ENCODE peak calls at places on chromosomes 11 and 22, in eight cellular contexts. One of them, this sample, is unnamed.

GRCh38 chr11:116175707-116176106 is 597.1 kb downstream of the BUD13 start:
- DNase-seq in adrenal gland: peak
- DNase-seq in astrocyte: no peak
- DNase-seq in A549: no peak
- DNase-seq in AG04450: no peak
- DNase-seq in neural progenitor cell: no peak
- DNase-seq in fibroblast of lung: no peak
- DNase-seq in endothelial cell of umbilical vein: no peak
- DNase-seq in this sample: no peak

GRCh38 chr22:46286006-46286405 is 10.7 kb upstream of the GTSE1 start:
- DNase-seq in A549: no peak
- DNase-seq in fibroblast of lung: no peak
- DNase-seq in endothelial cell of umbilical vein: no peak
- DNase-seq in neural progenitor cell: no peak
- DNase-seq in astrocyte: no peak
- DNase-seq in AG04450: no peak
- DNase-seq in adrenal gland: no peak
- DNase-seq in this sample: no peak

GRCh38 chr11:6735306-6735705 is 36.5 kb downstream of the OR2AG2 start:
- DNase-seq in endothelial cell of umbilical vein: peak
- DNase-seq in astrocyte: peak
- DNase-seq in neural progenitor cell: no peak
- DNase-seq in A549: no peak
- DNase-seq in adrenal gland: no peak
- DNase-seq in AG04450: no peak
- DNase-seq in fibroblast of lung: peak
- DNase-seq in this sample: no peak

GRCh38 chr11:91136631-91137030 is 913.8 kb upstream of the CHORDC1 start:
- DNase-seq in endothelial cell of umbilical vein: no peak
- DNase-seq in AG04450: no peak
- DNase-seq in neural progenitor cell: no peak
- DNase-seq in adrenal gland: no peak
- DNase-seq in astrocyte: no peak
- DNase-seq in fibroblast of lung: no peak
- DNase-seq in A549: no peak
- DNase-seq in this sample: no peak

GRCh38 chr11:67058506-67058905 is 1.9 kb downstream of the RHOD start:
- DNase-seq in adrenal gland: no peak
- DNase-seq in A549: no peak
- DNase-seq in endothelial cell of umbilical vein: no peak
- DNase-seq in astrocyte: no peak
- DNase-seq in fibroblast of lung: no peak
- DNase-seq in neural progenitor cell: no peak
- DNase-seq in AG04450: no peak
- DNase-seq in this sample: no peak

GRCh38 chr11:119056397-119056999 is 507 bp downstream of the HYOU1 start:
- DNase-seq in astrocyte: no peak
- DNase-seq in A549: no peak
- DNase-seq in neural progenitor cell: peak
- DNase-seq in endothelial cell of umbilical vein: no peak
- DNase-seq in fibroblast of lung: no peak
- DNase-seq in AG04450: no peak
- DNase-seq in adrenal gland: no peak
- DNase-seq in this sample: peak

GRCh38 chr11:110317516-110317932 is 21.1 kb upstream of the RDX start:
- DNase-seq in A549: no peak
- DNase-seq in fibroblast of lung: peak
- DNase-seq in AG04450: no peak
- DNase-seq in adrenal gland: no peak
- DNase-seq in astrocyte: peak
- DNase-seq in neural progenitor cell: no peak
- DNase-seq in endothelial cell of umbilical vein: peak
- DNase-seq in this sample: peak

GRCh38 chr11:73388241-73389133 is 12.3 kb downstream of the RELT start:
- DNase-seq in AG04450: no peak
- DNase-seq in astrocyte: no peak
- DNase-seq in neural progenitor cell: peak
- DNase-seq in A549: no peak
- DNase-seq in endothelial cell of umbilical vein: no peak
- DNase-seq in adrenal gland: peak
- DNase-seq in fibroblast of lung: no peak
- DNase-seq in this sample: peak

GRCh38 chr11:110424775-110425444 is 4.8 kb upstream of the FDX1 start:
- DNase-seq in AG04450: no peak
- DNase-seq in neural progenitor cell: no peak
- DNase-seq in endothelial cell of umbilical vein: no peak
- DNase-seq in A549: no peak
- DNase-seq in fibroblast of lung: no peak
- DNase-seq in adrenal gland: no peak
- DNase-seq in astrocyte: no peak
- DNase-seq in this sample: no peak

GRCh38 chr22:44391026-44391425 is 78.3 kb upstream of the SHISAL1 start:
- DNase-seq in A549: no peak
- DNase-seq in neural progenitor cell: no peak
- DNase-seq in adrenal gland: no peak
- DNase-seq in astrocyte: peak
- DNase-seq in endothelial cell of umbilical vein: no peak
- DNase-seq in AG04450: no peak
- DNase-seq in fibroblast of lung: peak
- DNase-seq in this sample: no peak

GRCh38 chr22:27668828-27669797 is 132.4 kb downstream of the MN1 start:
- DNase-seq in fibroblast of lung: peak
- DNase-seq in adrenal gland: peak
- DNase-seq in endothelial cell of umbilical vein: peak
- DNase-seq in astrocyte: peak
- DNase-seq in neural progenitor cell: no peak
- DNase-seq in AG04450: no peak
- DNase-seq in A549: peak
- DNase-seq in this sample: peak

GRCh38 chr11:85749287-85749834 is 61.6 kb downstream of the SYTL2 start:
- DNase-seq in endothelial cell of umbilical vein: no peak
- DNase-seq in fibroblast of lung: no peak
- DNase-seq in AG04450: no peak
- DNase-seq in adrenal gland: no peak
- DNase-seq in A549: no peak
- DNase-seq in neural progenitor cell: no peak
- DNase-seq in astrocyte: no peak
- DNase-seq in this sample: no peak

GRCh38 chr22:21044931-21045584 is 688 bp upstream of the LRRC74B start:
- DNase-seq in neural progenitor cell: peak
- DNase-seq in endothelial cell of umbilical vein: no peak
- DNase-seq in AG04450: no peak
- DNase-seq in adrenal gland: peak
- DNase-seq in fibroblast of lung: peak
- DNase-seq in astrocyte: peak
- DNase-seq in A549: no peak
- DNase-seq in this sample: no peak

GRCh38 chr11:32426819-32427615 is 8.3 kb downstream of the WT1 start:
- DNase-seq in AG04450: no peak
- DNase-seq in neural progenitor cell: peak
- DNase-seq in endothelial cell of umbilical vein: no peak
- DNase-seq in adrenal gland: no peak
- DNase-seq in astrocyte: no peak
- DNase-seq in fibroblast of lung: no peak
- DNase-seq in A549: no peak
- DNase-seq in this sample: no peak

GRCh38 chr22:38416621-38417251 is 38.3 kb downstream of the KCNJ4 start:
- DNase-seq in astrocyte: no peak
- DNase-seq in A549: no peak
- DNase-seq in neural progenitor cell: no peak
- DNase-seq in fibroblast of lung: no peak
- DNase-seq in AG04450: no peak
- DNase-seq in adrenal gland: no peak
- DNase-seq in endothelial cell of umbilical vein: no peak
- DNase-seq in this sample: no peak

GRCh38 chr11:36498721-36499120 is 11.4 kb downstream of the TRAF6 start:
- DNase-seq in astrocyte: no peak
- DNase-seq in AG04450: no peak
- DNase-seq in neural progenitor cell: no peak
- DNase-seq in endothelial cell of umbilical vein: no peak
- DNase-seq in A549: no peak
- DNase-seq in adrenal gland: no peak
- DNase-seq in fibroblast of lung: no peak
- DNase-seq in this sample: no peak

GRCh38 chr11:12889243-12889642 is 119.9 kb upstream of the RASSF10 start:
- DNase-seq in astrocyte: peak
- DNase-seq in neural progenitor cell: no peak
- DNase-seq in fibroblast of lung: peak
- DNase-seq in adrenal gland: no peak
- DNase-seq in endothelial cell of umbilical vein: no peak
- DNase-seq in AG04450: no peak
- DNase-seq in A549: no peak
- DNase-seq in this sample: no peak

GRCh38 chr11:130314184-130314748 is 451 bp downstream of the ZBTB44 start:
- DNase-seq in fibroblast of lung: peak
- DNase-seq in neural progenitor cell: peak
- DNase-seq in A549: no peak
- DNase-seq in adrenal gland: peak
- DNase-seq in endothelial cell of umbilical vein: peak
- DNase-seq in AG04450: no peak
- DNase-seq in astrocyte: no peak
- DNase-seq in this sample: peak

GRCh38 chr11:103465555-103466140 is 356.4 kb downstream of the DYNC2H1 start:
- DNase-seq in AG04450: no peak
- DNase-seq in astrocyte: no peak
- DNase-seq in A549: no peak
- DNase-seq in fibroblast of lung: no peak
- DNase-seq in neural progenitor cell: no peak
- DNase-seq in endothelial cell of umbilical vein: no peak
- DNase-seq in adrenal gland: no peak
- DNase-seq in this sample: no peak

GRCh38 chr11:77102246-77103210 is at the start of gene OMP:
- DNase-seq in A549: no peak
- DNase-seq in fibroblast of lung: no peak
- DNase-seq in astrocyte: no peak
- DNase-seq in neural progenitor cell: no peak
- DNase-seq in adrenal gland: no peak
- DNase-seq in AG04450: no peak
- DNase-seq in endothelial cell of umbilical vein: no peak
- DNase-seq in this sample: no peak

GRCh38 chr11:17786824-17787525 is 52.4 kb downstream of the KCNC1 start:
- DNase-seq in adrenal gland: no peak
- DNase-seq in endothelial cell of umbilical vein: no peak
- DNase-seq in astrocyte: peak
- DNase-seq in neural progenitor cell: peak
- DNase-seq in fibroblast of lung: peak
- DNase-seq in A549: no peak
- DNase-seq in AG04450: peak
- DNase-seq in this sample: peak

GRCh38 chr22:19448739-19449421 is 1.4 kb upstream of the C22orf39 start:
- DNase-seq in neural progenitor cell: peak
- DNase-seq in endothelial cell of umbilical vein: no peak
- DNase-seq in fibroblast of lung: no peak
- DNase-seq in A549: no peak
- DNase-seq in adrenal gland: no peak
- DNase-seq in astrocyte: no peak
- DNase-seq in AG04450: no peak
- DNase-seq in this sample: no peak
- H3K27ac ChIP-seq in neural progenitor cell: no peak
- H3K27ac ChIP-seq in endothelial cell of umbilical vein: no peak
- H3K27ac ChIP-seq in fibroblast of lung: no peak
- H3K27ac ChIP-seq in A549: no peak
- H3K27ac ChIP-seq in adrenal gland: no peak
- H3K27ac ChIP-seq in astrocyte: no peak
- H3K27ac ChIP-seq in AG04450: no peak
- H3K27ac ChIP-seq in this sample: no peak

GRCh38 chr22:22408731-22409696 is 99.5 kb downstream of the ZNF280B start:
- DNase-seq in endothelial cell of umbilical vein: no peak
- DNase-seq in fibroblast of lung: peak
- DNase-seq in astrocyte: no peak
- DNase-seq in AG04450: no peak
- DNase-seq in adrenal gland: peak
- DNase-seq in A549: peak
- DNase-seq in neural progenitor cell: peak
- DNase-seq in this sample: no peak
- TF ChIP-seq CTCF in endothelial cell of umbilical vein: no peak
- TF ChIP-seq CTCF in fibroblast of lung: peak
- TF ChIP-seq CTCF in astrocyte: no peak
- TF ChIP-seq CTCF in AG04450: peak
- TF ChIP-seq CTCF in adrenal gland: peak
- TF ChIP-seq CTCF in A549: peak
- TF ChIP-seq CTCF in neural progenitor cell: peak
- TF ChIP-seq CTCF in this sample: peak

DNA sequence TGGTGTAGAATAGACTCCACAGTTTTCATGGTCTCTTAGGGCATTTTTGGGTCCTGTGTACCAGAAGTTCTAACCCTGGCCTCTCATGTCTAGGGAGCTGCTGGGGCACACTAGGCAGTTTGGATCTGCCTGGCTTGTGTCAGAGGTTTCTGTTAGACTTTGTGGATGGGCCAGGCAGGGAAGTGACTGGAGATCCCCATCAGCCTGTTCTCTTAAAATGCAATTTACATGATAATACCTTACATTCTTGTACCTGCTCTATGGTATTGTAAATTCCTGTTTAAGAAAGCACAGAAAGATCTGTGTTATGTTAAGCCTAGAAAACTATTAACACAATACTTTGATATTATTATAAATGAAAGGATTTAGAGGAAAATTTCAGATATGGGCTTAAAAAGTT is 104.0 kb downstream of the ARHGAP42 start:
- DNase-seq in A549: no peak
- DNase-seq in endothelial cell of umbilical vein: no peak
- DNase-seq in AG04450: no peak
- DNase-seq in adrenal gland: no peak
- DNase-seq in fibroblast of lung: no peak
- DNase-seq in astrocyte: no peak
- DNase-seq in neural progenitor cell: no peak
- DNase-seq in this sample: no peak
- H3K27ac ChIP-seq in A549: no peak
- H3K27ac ChIP-seq in endothelial cell of umbilical vein: no peak
- H3K27ac ChIP-seq in AG04450: no peak
- H3K27ac ChIP-seq in adrenal gland: no peak
- H3K27ac ChIP-seq in fibroblast of lung: no peak
- H3K27ac ChIP-seq in astrocyte: no peak
- H3K27ac ChIP-seq in neural progenitor cell: no peak
- H3K27ac ChIP-seq in this sample: no peak

GRCh38 chr11:78429667-78430066 is 12.0 kb upstream of the GAB2 start:
- DNase-seq in adrenal gland: no peak
- DNase-seq in fibroblast of lung: no peak
- DNase-seq in endothelial cell of umbilical vein: no peak
- DNase-seq in A549: no peak
- DNase-seq in AG04450: no peak
- DNase-seq in neural progenitor cell: no peak
- DNase-seq in astrocyte: no peak
- DNase-seq in this sample: no peak

GRCh38 chr11:78428773-78429172 is 11.2 kb upstream of the GAB2 start:
- DNase-seq in astrocyte: no peak
- DNase-seq in neural progenitor cell: no peak
- DNase-seq in endothelial cell of umbilical vein: no peak
- DNase-seq in A549: no peak
- DNase-seq in adrenal gland: no peak
- DNase-seq in AG04450: no peak
- DNase-seq in fibroblast of lung: no peak
- DNase-seq in this sample: no peak

GRCh38 chr11:78432956-78433355 is 15.3 kb upstream of the GAB2 start:
- DNase-seq in A549: no peak
- DNase-seq in AG04450: no peak
- DNase-seq in endothelial cell of umbilical vein: no peak
- DNase-seq in neural progenitor cell: no peak
- DNase-seq in adrenal gland: no peak
- DNase-seq in fibroblast of lung: no peak
- DNase-seq in astrocyte: no peak
- DNase-seq in this sample: peak

GRCh38 chr11:78429209-78429608 is 11.6 kb upstream of the GAB2 start:
- DNase-seq in astrocyte: no peak
- DNase-seq in neural progenitor cell: no peak
- DNase-seq in fibroblast of lung: no peak
- DNase-seq in adrenal gland: no peak
- DNase-seq in AG04450: no peak
- DNase-seq in endothelial cell of umbilical vein: no peak
- DNase-seq in A549: no peak
- DNase-seq in this sample: no peak

GRCh38 chr11:78432058-78432515 is 14.5 kb upstream of the GAB2 start:
- DNase-seq in adrenal gland: no peak
- DNase-seq in fibroblast of lung: no peak
- DNase-seq in astrocyte: no peak
- DNase-seq in AG04450: no peak
- DNase-seq in endothelial cell of umbilical vein: peak
- DNase-seq in neural progenitor cell: peak
- DNase-seq in A549: peak
- DNase-seq in this sample: no peak
- TF ChIP-seq CTCF in adrenal gland: peak
- TF ChIP-seq CTCF in fibroblast of lung: peak
- TF ChIP-seq CTCF in astrocyte: peak
- TF ChIP-seq CTCF in AG04450: peak
- TF ChIP-seq CTCF in endothelial cell of umbilical vein: peak
- TF ChIP-seq CTCF in neural progenitor cell: peak
- TF ChIP-seq CTCF in A549: peak
- TF ChIP-seq CTCF in this sample: peak